ENCODE peak calls at places on chromosomes 4 and X, in five cellular contexts. Q is astrocyte, C is SK-N-SH, X is GM23248, P is A549. H is an unnamed sample.

GRCh38 chr4:103994059-103994458 is 274.3 kb upstream of the TACR3 start:
- DNase-seq in Q (no peak), C (no peak), X (no peak), P (no peak), H (peak; percentile 18)

GRCh38 chr4:170274616-170275015 is 184.9 kb upstream of the AADAT start:
- DNase-seq in Q (no peak), C (no peak), X (no peak), P (no peak), H (no peak)

GRCh38 chrX:15714529-15714928 is 23.5 kb upstream of the CA5B start:
- DNase-seq in Q (no peak), C (no peak), X (no peak), P (no peak), H (peak; percentile 45)

GRCh38 chrX:153703036-153703370 is 15.3 kb downstream of the SLC6A8 start:
- DNase-seq in Q (peak; percentile 73), C (no peak), X (no peak), P (no peak), H (no peak)

GRCh38 chr4:59249110-59249509 is 1951.0 kb upstream of the ADGRL3 start:
- DNase-seq in Q (no peak), C (no peak), X (no peak), P (no peak), H (no peak)

GRCh38 chr4:156103306-156103705 is 149.6 kb upstream of the CTSO start:
- DNase-seq in Q (peak; percentile 12), C (no peak), X (no peak), P (no peak), H (no peak)

GRCh38 chr4:75345436-75345835 is 168.8 kb downstream of the RCHY1 start:
- DNase-seq in Q (peak; percentile 1), C (no peak), X (peak; percentile 1), P (no peak), H (no peak)

GRCh38 chrX:2767631-2768455 is 16.0 kb downstream of the XG start:
- DNase-seq in Q (peak; percentile 19), C (no peak), X (peak; percentile 95), P (peak; percentile 38), H (peak; percentile 28)

GRCh38 chr4:141563721-141564120 is 72.7 kb upstream of the IL15 start:
- DNase-seq in Q (no peak), C (no peak), X (no peak), P (no peak), H (peak; percentile 18)

GRCh38 chr4:113481820-113482219 is 279.7 kb downstream of the CAMK2D start:
- DNase-seq in Q (no peak), C (no peak), X (no peak), P (no peak), H (no peak)

GRCh38 chr4:160370046-160370445 is 1267.2 kb downstream of the RAPGEF2 start:
- DNase-seq in Q (peak; percentile 8), C (no peak), X (no peak), P (no peak), H (peak; percentile 50)

GRCh38 chr4:118829107-118829506 is 6.8 kb downstream of the SEC24D start:
- DNase-seq in Q (no peak), C (no peak), X (no peak), P (no peak), H (no peak)

GRCh38 chrX:65524139-65524538 is 10.4 kb downstream of the LAS1L start:
- DNase-seq in Q (no peak), C (no peak), X (no peak), P (no peak), H (no peak)

GRCh38 chr4:123017078-123017477 is 94.7 kb upstream of the NUDT6 start:
- DNase-seq in Q (no peak), C (no peak), X (no peak), P (no peak), H (no peak)

GRCh38 chr4:3075652-3075981 is 1.1 kb downstream of the HTT start:
- DNase-seq in Q (peak; percentile 57), C (no peak), X (no peak), P (no peak), H (no peak)

GRCh38 chr4:153222162-153222789 is 18.0 kb downstream of the TRIM2 start:
- DNase-seq in Q (peak; percentile 79), C (peak; percentile 84), X (peak; percentile 92), P (no peak), H (peak; percentile 73)

GRCh38 chrX:7263961-7264360 is 116.0 kb upstream of the PUDP start:
- DNase-seq in Q (no peak), C (no peak), X (peak; percentile 23), P (no peak), H (peak; percentile 43)

GRCh38 chr4:79913581-79913980 is 159.4 kb downstream of the ANTXR2 start:
- DNase-seq in Q (peak; percentile 84), C (no peak), X (peak; percentile 56), P (no peak), H (peak; percentile 16)

GRCh38 chr4:112058433-112058832 is 86.8 kb upstream of the FAM241A start:
- DNase-seq in Q (peak; percentile 21), C (no peak), X (peak; percentile 54), P (no peak), H (peak; percentile 10)

GRCh38 chrX:108001218-108001814 is 19.1 kb upstream of the TEX13B start:
- DNase-seq in Q (peak; percentile 4), C (peak; percentile 19), X (peak; percentile 38), P (peak; percentile 28), H (peak; percentile 14)

GRCh38 chrX:153902388-153902787 is 2.1 kb upstream of the AVPR2 start:
- DNase-seq in Q (no peak), C (peak; percentile 59), X (no peak), P (no peak), H (no peak)

GRCh38 chr4:30600246-30600645 is 119.9 kb upstream of the PCDH7 start:
- DNase-seq in Q (peak; percentile 26), C (no peak), X (peak; percentile 9), P (no peak), H (peak; percentile 2)

GRCh38 chr4:26033389-26033788 is 119.4 kb downstream of the SMIM20 start:
- DNase-seq in Q (no peak), C (no peak), X (no peak), P (no peak), H (no peak)

GRCh38 chr4:26032572-26033320 is 118.7 kb downstream of the SMIM20 start:
- DNase-seq in Q (peak; percentile 97), C (no peak), X (peak; percentile 91), P (no peak), H (no peak)

GRCh38 chr4:26030780-26031179 is 116.8 kb downstream of the SMIM20 start:
- DNase-seq in Q (no peak), C (no peak), X (no peak), P (no peak), H (no peak)

GRCh38 chr4:26031704-26032103 is 117.7 kb downstream of the SMIM20 start:
- DNase-seq in Q (no peak), C (no peak), X (peak; percentile 20), P (no peak), H (no peak)

GRCh38 chr4:26032142-26032541 is 118.1 kb downstream of the SMIM20 start:
- DNase-seq in Q (peak; percentile 88), C (no peak), X (peak; percentile 83), P (no peak), H (no peak)
- H3K4me2 ChIP-seq in Q (peak overlapping the region; percentile 33), C (peak overlapping the region; percentile 3), X (peak overlapping the region; percentile 43), P (no peak overlapping the region), H (no peak overlapping the region)

DNA sequence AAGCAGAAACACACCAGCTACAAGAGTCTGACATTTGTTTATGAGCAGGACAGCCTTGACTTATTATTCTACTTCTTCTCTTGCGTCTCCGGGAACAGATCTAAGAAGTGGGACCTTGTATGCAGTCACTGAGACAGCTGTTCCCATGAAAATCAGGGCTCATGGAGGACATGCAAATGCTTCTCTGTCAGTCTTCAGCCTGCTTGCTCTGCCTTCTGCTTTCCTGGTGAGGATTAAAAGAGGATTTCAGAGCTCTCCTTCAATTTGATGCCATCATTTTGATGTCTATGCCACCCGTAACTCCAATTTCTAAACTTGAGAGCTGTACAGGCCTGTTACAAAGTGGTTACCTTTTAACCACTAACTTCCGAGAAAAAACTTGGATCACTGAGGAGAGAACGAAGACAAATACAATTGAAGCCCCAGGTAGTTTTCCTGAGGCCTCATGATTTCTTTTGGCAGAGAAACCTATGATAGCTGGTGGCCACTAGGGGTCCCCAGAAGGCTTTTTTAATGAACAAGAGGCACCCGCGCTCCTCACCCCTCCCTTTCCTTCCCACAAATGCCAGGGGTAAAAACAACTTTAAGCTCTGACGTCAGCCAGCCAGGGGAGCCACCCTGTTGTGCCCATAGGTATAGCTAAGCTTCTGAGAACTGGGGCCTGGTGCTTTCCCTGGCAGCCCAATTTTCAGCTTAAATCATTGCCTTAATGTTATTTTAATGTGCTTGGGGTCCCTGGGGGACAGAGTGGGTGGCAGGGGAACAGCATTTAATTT is 97.0 kb downstream of the DDIT4L start:
- DNase-seq in Q (peak; percentile 72), C (peak; percentile 66), X (peak; percentile 94), P (peak; percentile 43), H (peak; percentile 88)
- H3K4me2 ChIP-seq in Q (peak overlapping the region; percentile 52), C (peak overlapping the region; percentile 34), X (peak overlapping the region; percentile 45), P (peak overlapping the region; percentile 59), H (no peak overlapping the region)

GRCh38 chrX:99602107-99602506 is 808.0 kb downstream of the PCDH19 start:
- DNase-seq in Q (no peak), C (no peak), X (no peak), P (no peak), H (no peak)
- H3K4me2 ChIP-seq in Q (no peak overlapping the region), C (no peak overlapping the region), X (no peak overlapping the region), P (no peak overlapping the region), H (no peak overlapping the region)

DNA sequence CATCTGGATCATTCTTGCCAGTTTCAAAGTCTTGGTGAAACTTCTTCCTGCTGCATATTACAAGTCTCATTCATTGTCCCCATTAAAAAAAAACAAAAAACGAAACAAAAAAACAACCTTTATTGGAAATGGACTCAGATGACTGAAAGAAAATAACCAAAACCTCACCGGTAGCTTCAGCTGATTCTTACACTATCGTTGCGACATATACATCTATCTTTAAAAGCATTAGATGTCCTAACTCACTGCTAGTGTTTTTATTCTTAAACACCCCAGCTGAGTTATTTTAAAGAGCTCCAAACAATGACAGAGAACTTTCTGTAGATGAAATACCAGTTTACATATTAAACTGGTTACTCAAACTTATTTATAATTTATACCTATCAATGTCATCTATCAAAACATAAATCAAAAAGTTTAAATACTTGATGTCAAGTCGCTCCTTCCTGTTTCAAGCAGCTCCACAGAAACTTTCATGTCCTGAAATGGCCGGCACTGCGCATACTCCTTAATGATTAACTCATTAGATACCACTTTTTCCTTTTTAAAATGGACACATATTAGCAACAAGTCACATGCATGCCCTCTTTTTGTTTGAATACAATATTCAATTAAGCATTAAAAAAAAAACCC is 87.2 kb downstream of the HPRT1 start:
- DNase-seq in Q (no peak), C (no peak), X (peak; percentile 64), P (peak; percentile 21), H (no peak)
- H3K4me2 ChIP-seq in Q (peak overlapping the region; percentile 89), C (peak overlapping the region; percentile 48), X (peak overlapping the region; percentile 99), P (peak overlapping the region; percentile 94), H (peak overlapping the region; percentile 88)

GRCh38 chr4:183255487-183255886 is 64.6 kb downstream of the CLDN22 start:
- DNase-seq in Q (no peak), C (no peak), X (peak; percentile 28), P (no peak), H (no peak)
- H3K4me2 ChIP-seq in Q (no peak overlapping the region), C (no peak overlapping the region), X (no peak overlapping the region), P (no peak overlapping the region), H (no peak overlapping the region)

DNA sequence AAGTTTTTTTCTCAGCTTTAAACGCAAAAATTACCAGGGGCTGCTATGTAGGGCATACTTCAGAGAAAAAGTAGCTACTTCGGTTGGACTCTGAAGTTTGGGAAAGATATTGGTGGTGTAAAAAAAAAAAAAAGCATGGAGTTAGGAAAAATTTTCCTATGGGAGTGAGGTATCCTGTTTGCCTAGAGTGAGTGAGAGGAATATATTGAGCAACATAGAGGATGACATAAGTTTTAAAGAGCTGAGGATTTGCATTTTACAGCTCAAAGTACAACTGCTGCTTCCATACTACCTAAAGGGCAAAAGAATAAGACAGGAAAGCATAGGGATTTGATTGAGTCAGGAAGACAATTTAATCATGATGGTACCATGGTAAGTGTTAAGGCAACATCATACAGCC is 7.3 kb downstream of the GPRASP1 start:
- DNase-seq in Q (no peak), C (no peak), X (peak; percentile 8), P (no peak), H (no peak)
- H3K4me2 ChIP-seq in Q (no peak overlapping the region), C (no peak overlapping the region), X (no peak overlapping the region), P (peak overlapping the region; percentile 90), H (no peak overlapping the region)